ENCODE peak calls at places on chromosomes 12 and 14, in ten cellular contexts. One of them, this sample, is unnamed.

GRCh38 chr12:113862570-113863454 is 103.3 kb downstream of the RBM19 start:
- DNase-seq in uterus: no peak
- DNase-seq in choroid plexus epithelial cell: peak
- DNase-seq in HFFc6: peak
- DNase-seq in ELR: peak
- DNase-seq in activated T-helper 9 cell treated with anti-CD3 and anti-CD28 coated beads, Interleukin-2, amount 50 U/mL, for 16 hours: no peak
- DNase-seq in mucosa of descending colon: no peak
- DNase-seq in stimulated activated CD4-positive, alpha-beta T cell treated with anti-CD3 and anti-CD28 coated beads, Interleukin-4, amount 100 ng/mL, for 1 hour: no peak
- DNase-seq in mesenteric fat pad: no peak
- DNase-seq in astrocyte of the spinal cord: peak
- DNase-seq in this sample: no peak

GRCh38 chr14:99038401-99038800 is 233.6 kb downstream of the BCL11B start:
- DNase-seq in astrocyte of the spinal cord: peak
- DNase-seq in choroid plexus epithelial cell: no peak
- DNase-seq in stimulated activated CD4-positive, alpha-beta T cell treated with anti-CD3 and anti-CD28 coated beads, Interleukin-4, amount 100 ng/mL, for 1 hour: no peak
- DNase-seq in uterus: no peak
- DNase-seq in HFFc6: peak
- DNase-seq in mucosa of descending colon: no peak
- DNase-seq in activated T-helper 9 cell treated with anti-CD3 and anti-CD28 coated beads, Interleukin-2, amount 50 U/mL, for 16 hours: no peak
- DNase-seq in ELR: no peak
- DNase-seq in mesenteric fat pad: peak
- DNase-seq in this sample: peak

GRCh38 chr12:69401940-69402339 is 42.4 kb downstream of the YEATS4 start:
- DNase-seq in choroid plexus epithelial cell: no peak
- DNase-seq in HFFc6: no peak
- DNase-seq in activated T-helper 9 cell treated with anti-CD3 and anti-CD28 coated beads, Interleukin-2, amount 50 U/mL, for 16 hours: no peak
- DNase-seq in stimulated activated CD4-positive, alpha-beta T cell treated with anti-CD3 and anti-CD28 coated beads, Interleukin-4, amount 100 ng/mL, for 1 hour: no peak
- DNase-seq in astrocyte of the spinal cord: no peak
- DNase-seq in ELR: no peak
- DNase-seq in mesenteric fat pad: no peak
- DNase-seq in mucosa of descending colon: no peak
- DNase-seq in uterus: no peak
- DNase-seq in this sample: no peak

GRCh38 chr12:113762155-113762848 is 203.8 kb downstream of the RBM19 start:
- DNase-seq in HFFc6: no peak
- DNase-seq in uterus: no peak
- DNase-seq in astrocyte of the spinal cord: no peak
- DNase-seq in mesenteric fat pad: no peak
- DNase-seq in activated T-helper 9 cell treated with anti-CD3 and anti-CD28 coated beads, Interleukin-2, amount 50 U/mL, for 16 hours: no peak
- DNase-seq in stimulated activated CD4-positive, alpha-beta T cell treated with anti-CD3 and anti-CD28 coated beads, Interleukin-4, amount 100 ng/mL, for 1 hour: no peak
- DNase-seq in mucosa of descending colon: no peak
- DNase-seq in choroid plexus epithelial cell: no peak
- DNase-seq in ELR: no peak
- DNase-seq in this sample: no peak

GRCh38 chr14:106269451-106270204 is 743.2 kb downstream of the TMEM121 start:
- DNase-seq in uterus: no peak
- DNase-seq in stimulated activated CD4-positive, alpha-beta T cell treated with anti-CD3 and anti-CD28 coated beads, Interleukin-4, amount 100 ng/mL, for 1 hour: no peak
- DNase-seq in mesenteric fat pad: no peak
- DNase-seq in astrocyte of the spinal cord: no peak
- DNase-seq in choroid plexus epithelial cell: no peak
- DNase-seq in mucosa of descending colon: no peak
- DNase-seq in HFFc6: no peak
- DNase-seq in activated T-helper 9 cell treated with anti-CD3 and anti-CD28 coated beads, Interleukin-2, amount 50 U/mL, for 16 hours: no peak
- DNase-seq in ELR: no peak
- DNase-seq in this sample: no peak

GRCh38 chr12:1879633-1880032 is 38.8 kb downstream of the CACNA2D4 start:
- DNase-seq in mesenteric fat pad: peak
- DNase-seq in activated T-helper 9 cell treated with anti-CD3 and anti-CD28 coated beads, Interleukin-2, amount 50 U/mL, for 16 hours: no peak
- DNase-seq in uterus: no peak
- DNase-seq in choroid plexus epithelial cell: no peak
- DNase-seq in astrocyte of the spinal cord: no peak
- DNase-seq in stimulated activated CD4-positive, alpha-beta T cell treated with anti-CD3 and anti-CD28 coated beads, Interleukin-4, amount 100 ng/mL, for 1 hour: no peak
- DNase-seq in HFFc6: no peak
- DNase-seq in mucosa of descending colon: no peak
- DNase-seq in ELR: no peak
- DNase-seq in this sample: no peak

GRCh38 chr14:54579606-54580005 is 12.7 kb downstream of the SAMD4A start:
- DNase-seq in stimulated activated CD4-positive, alpha-beta T cell treated with anti-CD3 and anti-CD28 coated beads, Interleukin-4, amount 100 ng/mL, for 1 hour: no peak
- DNase-seq in choroid plexus epithelial cell: peak
- DNase-seq in mesenteric fat pad: no peak
- DNase-seq in activated T-helper 9 cell treated with anti-CD3 and anti-CD28 coated beads, Interleukin-2, amount 50 U/mL, for 16 hours: no peak
- DNase-seq in mucosa of descending colon: no peak
- DNase-seq in astrocyte of the spinal cord: no peak
- DNase-seq in ELR: peak
- DNase-seq in uterus: no peak
- DNase-seq in HFFc6: no peak
- DNase-seq in this sample: peak

GRCh38 chr12:130437555-130438242 is 100.0 kb downstream of the PIWIL1 start:
- DNase-seq in HFFc6: no peak
- DNase-seq in activated T-helper 9 cell treated with anti-CD3 and anti-CD28 coated beads, Interleukin-2, amount 50 U/mL, for 16 hours: no peak
- DNase-seq in choroid plexus epithelial cell: no peak
- DNase-seq in ELR: no peak
- DNase-seq in mucosa of descending colon: no peak
- DNase-seq in mesenteric fat pad: peak
- DNase-seq in uterus: no peak
- DNase-seq in stimulated activated CD4-positive, alpha-beta T cell treated with anti-CD3 and anti-CD28 coated beads, Interleukin-4, amount 100 ng/mL, for 1 hour: no peak
- DNase-seq in astrocyte of the spinal cord: no peak
- DNase-seq in this sample: no peak

GRCh38 chr12:28442101-28442500 is 251.8 kb downstream of the CCDC91 start:
- DNase-seq in choroid plexus epithelial cell: no peak
- DNase-seq in uterus: no peak
- DNase-seq in stimulated activated CD4-positive, alpha-beta T cell treated with anti-CD3 and anti-CD28 coated beads, Interleukin-4, amount 100 ng/mL, for 1 hour: no peak
- DNase-seq in activated T-helper 9 cell treated with anti-CD3 and anti-CD28 coated beads, Interleukin-2, amount 50 U/mL, for 16 hours: no peak
- DNase-seq in astrocyte of the spinal cord: no peak
- DNase-seq in ELR: no peak
- DNase-seq in mucosa of descending colon: no peak
- DNase-seq in mesenteric fat pad: no peak
- DNase-seq in HFFc6: no peak
- DNase-seq in this sample: no peak

GRCh38 chr14:81219821-81220487 is 805 bp downstream of the GTF2A1 start:
- DNase-seq in activated T-helper 9 cell treated with anti-CD3 and anti-CD28 coated beads, Interleukin-2, amount 50 U/mL, for 16 hours: peak
- DNase-seq in mucosa of descending colon: peak
- DNase-seq in stimulated activated CD4-positive, alpha-beta T cell treated with anti-CD3 and anti-CD28 coated beads, Interleukin-4, amount 100 ng/mL, for 1 hour: peak
- DNase-seq in uterus: peak
- DNase-seq in ELR: peak
- DNase-seq in mesenteric fat pad: no peak
- DNase-seq in choroid plexus epithelial cell: peak
- DNase-seq in astrocyte of the spinal cord: no peak
- DNase-seq in HFFc6: peak
- DNase-seq in this sample: no peak

GRCh38 chr12:65094722-65095121 is 26.4 kb downstream of the WIF1 start:
- DNase-seq in ELR: no peak
- DNase-seq in astrocyte of the spinal cord: no peak
- DNase-seq in stimulated activated CD4-positive, alpha-beta T cell treated with anti-CD3 and anti-CD28 coated beads, Interleukin-4, amount 100 ng/mL, for 1 hour: no peak
- DNase-seq in mucosa of descending colon: no peak
- DNase-seq in uterus: no peak
- DNase-seq in activated T-helper 9 cell treated with anti-CD3 and anti-CD28 coated beads, Interleukin-2, amount 50 U/mL, for 16 hours: no peak
- DNase-seq in choroid plexus epithelial cell: no peak
- DNase-seq in mesenteric fat pad: no peak
- DNase-seq in HFFc6: no peak
- DNase-seq in this sample: no peak

GRCh38 chr14:67503331-67503730 is 14.8 kb upstream of the TMEM229B start:
- DNase-seq in stimulated activated CD4-positive, alpha-beta T cell treated with anti-CD3 and anti-CD28 coated beads, Interleukin-4, amount 100 ng/mL, for 1 hour: no peak
- DNase-seq in activated T-helper 9 cell treated with anti-CD3 and anti-CD28 coated beads, Interleukin-2, amount 50 U/mL, for 16 hours: no peak
- DNase-seq in mesenteric fat pad: no peak
- DNase-seq in HFFc6: no peak
- DNase-seq in astrocyte of the spinal cord: no peak
- DNase-seq in uterus: no peak
- DNase-seq in choroid plexus epithelial cell: no peak
- DNase-seq in mucosa of descending colon: no peak
- DNase-seq in ELR: no peak
- DNase-seq in this sample: no peak